ENCODE peak calls at places on chromosomes 13 and 19, in seven cellular contexts. F is cardiac muscle cell, B is K562, P is fibroblast of lung, Y is A549, T is HFFc6, Q is retinal pigment epithelial cell. S is an unnamed sample.

GRCh38 chr19:55319786-55320185 is 5.4 kb downstream of the TMEM150B start:
- DNase-seq in T (no peak), P (peak), Q (no peak), F (peak), B (peak), Y (no peak), S (peak)

GRCh38 chr13:27028683-27029480 is 142.7 kb downstream of the USP12 start:
- DNase-seq in T (no peak), B (no peak), Q (no peak), P (no peak), Y (no peak), F (no peak), S (no peak)

GRCh38 chr19:30153326-30154210 is 211.5 kb downstream of the URI1 start:
- DNase-seq in B (no peak), F (no peak), Q (no peak), P (no peak), T (no peak), Y (no peak), S (no peak)

GRCh38 chr13:113528798-113529180 is 38.3 kb upstream of the DCUN1D2 start:
- DNase-seq in Q (no peak), T (no peak), Y (no peak), F (peak), P (no peak), B (no peak), S (no peak)

GRCh38 chr13:112740502-112741131 is 50.8 kb downstream of the ATP11A start:
- DNase-seq in Y (no peak), T (peak), B (peak), Q (no peak), F (peak), P (peak), S (no peak)

GRCh38 chr13:36343766-36344165 is 2.4 kb downstream of the SPART start:
- DNase-seq in Q (no peak), F (no peak), T (no peak), Y (no peak), B (no peak), P (no peak), S (no peak)

GRCh38 chr19:5002143-5002542 is 33.2 kb downstream of the KDM4B start:
- DNase-seq in B (no peak), Q (no peak), F (no peak), P (peak), T (peak), Y (peak), S (no peak)

GRCh38 chr13:21526707-21527454 is 67.8 kb upstream of the ZDHHC20 start:
- DNase-seq in T (no peak), Y (no peak), F (no peak), B (no peak), Q (no peak), P (no peak), S (no peak)

GRCh38 chr19:54696117-54696548 is 28.1 kb upstream of the KIR3DL3 start:
- DNase-seq in T (no peak), Y (no peak), B (peak), P (no peak), Q (no peak), F (no peak), S (no peak)

GRCh38 chr13:110832531-110832930 is 82.3 kb downstream of the ANKRD10 start:
- DNase-seq in Q (no peak), T (no peak), B (no peak), P (no peak), F (no peak), Y (no peak), S (no peak)

GRCh38 chr13:78194904-78195639 is 276.4 kb upstream of the EDNRB start:
- DNase-seq in Y (no peak), Q (no peak), T (peak), B (no peak), P (peak), F (no peak), S (no peak)

GRCh38 chr19:17579523-17580244 is 24.2 kb downstream of the COLGALT1 start:
- DNase-seq in Q (no peak), Y (peak), P (peak), F (peak), B (peak), T (peak), S (no peak)

GRCh38 chr19:19460258-19460731 is 54.8 kb downstream of the GATAD2A start:
- DNase-seq in Q (no peak), F (no peak), P (no peak), B (no peak), Y (no peak), T (no peak), S (no peak)

GRCh38 chr19:22052644-22053013 is 345 bp downstream of the ZNF257 start:
- DNase-seq in P (no peak), Q (no peak), Y (no peak), F (no peak), B (no peak), T (no peak), S (no peak)

GRCh38 chr13:90801621-90802020 is 545.9 kb upstream of the MIR17HG start:
- DNase-seq in T (no peak), Q (no peak), F (no peak), Y (no peak), P (no peak), B (no peak), S (no peak)

GRCh38 chr19:10887616-10888367 is 16.4 kb downstream of the CARM1 start:
- DNase-seq in Y (no peak), P (no peak), T (no peak), Q (no peak), B (no peak), F (peak), S (no peak)

GRCh38 chr19:54420383-54421168 is 5.3 kb downstream of the TTYH1 start:
- DNase-seq in T (no peak), P (no peak), B (peak), Q (peak), F (no peak), Y (peak), S (no peak)

GRCh38 chr13:63094069-63094468 is 1678.4 kb upstream of the PCDH20 start:
- DNase-seq in Q (no peak), P (no peak), F (no peak), B (no peak), T (no peak), Y (no peak), S (no peak)

GRCh38 chr13:71979616-71980015 is 112.6 kb upstream of the DACH1 start:
- DNase-seq in F (peak), Q (no peak), Y (peak), B (no peak), T (no peak), P (peak), S (no peak)

GRCh38 chr13:40402931-40403412 is 263.5 kb downstream of the FOXO1 start:
- DNase-seq in B (no peak), T (peak), Y (peak), F (no peak), P (peak), Q (peak), S (no peak)

GRCh38 chr13:80133631-80134083 is 207.3 kb downstream of the SPRY2 start:
- DNase-seq in Y (no peak), Q (no peak), F (no peak), T (no peak), B (no peak), P (no peak), S (no peak)

GRCh38 chr19:5654931-5655330 is 25.4 kb downstream of the MICOS13 start:
- DNase-seq in Y (no peak), Q (no peak), F (no peak), T (no peak), P (no peak), B (no peak), S (no peak)

GRCh38 chr13:75222031-75222430 is 259.9 kb downstream of the TBC1D4 start:
- DNase-seq in T (no peak), B (no peak), P (peak), Q (peak), F (no peak), Y (no peak), S (no peak)

GRCh38 chr13:104837756-104838155 is 1697.7 kb downstream of the EFNB2 start:
- DNase-seq in Q (no peak), T (no peak), F (no peak), P (no peak), Y (no peak), B (no peak), S (no peak)

GRCh38 chr19:33063356-33064116 is 1.2 kb downstream of the RHPN2 start:
- DNase-seq in T (peak), P (peak), Q (no peak), Y (peak), F (peak), B (no peak), S (no peak)

GRCh38 chr13:58680115-58680514 is 1048.6 kb downstream of the PCDH17 start:
- DNase-seq in B (no peak), T (no peak), F (no peak), Q (no peak), Y (no peak), P (no peak), S (no peak)

GRCh38 chr13:22049384-22049783 is 378.5 kb downstream of the FGF9 start:
- DNase-seq in Q (no peak), Y (no peak), B (no peak), P (no peak), F (no peak), T (no peak), S (no peak)

GRCh38 chr13:76991796-76992547 is at the start of gene CLN5:
- DNase-seq in F (peak), Q (peak), Y (peak), B (peak), T (peak), P (peak), S (peak)

GRCh38 chr13:104847863-104848262 is 1687.6 kb downstream of the EFNB2 start:
- DNase-seq in F (peak), T (no peak), Q (peak), P (no peak), B (no peak), Y (no peak), S (no peak)

GRCh38 chr19:13861714-13862531 is 15.0 kb upstream of the NANOS3 start:
- DNase-seq in P (peak), T (peak), B (peak), F (peak), Y (peak), Q (peak), S (peak)

GRCh38 chr19:10961073-10961762 is 388 bp downstream of the SMARCA4 start:
- DNase-seq in T (no peak), Y (no peak), P (peak), F (peak), B (peak), Q (no peak), S (no peak)

GRCh38 chr19:55358943-55359908 is 3.8 kb downstream of the GARIN5B start:
- DNase-seq in B (no peak), P (no peak), Y (no peak), T (no peak), Q (no peak), F (no peak), S (no peak)

GRCh38 chr19:7513809-7514642 is 1.9 kb upstream of the ZNF358 start:
- DNase-seq in Y (no peak), F (no peak), B (no peak), T (no peak), Q (no peak), P (no peak), S (no peak)

GRCh38 chr19:41449079-41449864 is 6.3 kb downstream of the ERICH4 start:
- DNase-seq in Q (no peak), T (peak), Y (peak), P (peak), F (peak), B (peak), S (peak)

GRCh38 chr13:113034451-113035208 is 65.6 kb downstream of the MCF2L start:
- DNase-seq in P (peak), F (peak), Q (no peak), B (peak), Y (peak), T (peak), S (peak)

GRCh38 chr19:53511933-53512374 is 26.0 kb upstream of the ZNF331 start:
- DNase-seq in Y (peak), B (peak), P (peak), Q (no peak), T (peak), F (peak), S (peak)

GRCh38 chr13:113192902-113193301 is 15.6 kb downstream of the PCID2 start:
- DNase-seq in F (no peak), B (no peak), P (peak), T (peak), Y (no peak), Q (no peak), S (no peak)

GRCh38 chr19:5115351-5115750 is 146.4 kb downstream of the KDM4B start:
- DNase-seq in B (no peak), T (no peak), F (no peak), P (no peak), Q (no peak), Y (no peak), S (no peak)

GRCh38 chr13:97912139-97912535 is 41.3 kb upstream of the IPO5 start:
- DNase-seq in Y (no peak), P (no peak), B (no peak), F (no peak), Q (no peak), T (no peak), S (no peak)

GRCh38 chr13:97913206-97913605 is 40.3 kb upstream of the IPO5 start:
- DNase-seq in Q (no peak), Y (no peak), B (no peak), T (no peak), F (no peak), P (no peak), S (no peak)

GRCh38 chr13:97914537-97914936 is 38.9 kb upstream of the IPO5 start:
- DNase-seq in F (no peak), P (peak), T (no peak), Y (no peak), Q (no peak), B (no peak), S (no peak)

GRCh38 chr13:97911311-97912138 is 42.0 kb upstream of the IPO5 start:
- DNase-seq in F (no peak), B (peak), T (peak), Y (peak), Q (no peak), P (peak), S (no peak)
- TF ChIP-seq CTCF in F (peak), B (peak), T (peak), Y (peak), Q (peak), P (no peak), S (no peak)

GRCh38 chr13:49421391-49421790 is 22.5 kb downstream of the CAB39L start:
- DNase-seq in Y (peak), P (no peak), B (peak), T (no peak), F (peak), Q (no peak), S (no peak)
- TF ChIP-seq CTCF in Y (no peak), P (no peak), B (peak), T (peak), F (peak), Q (no peak), S (no peak)

GRCh38 chr13:44822291-44822690 is 167.0 kb downstream of the NUFIP1 start:
- DNase-seq in T (no peak), P (no peak), Y (no peak), Q (no peak), B (no peak), F (no peak), S (no peak)

GRCh38 chr13:44825951-44826350 is 163.3 kb downstream of the NUFIP1 start:
- DNase-seq in B (no peak), F (no peak), T (no peak), P (no peak), Y (no peak), Q (no peak), S (no peak)

DNA sequence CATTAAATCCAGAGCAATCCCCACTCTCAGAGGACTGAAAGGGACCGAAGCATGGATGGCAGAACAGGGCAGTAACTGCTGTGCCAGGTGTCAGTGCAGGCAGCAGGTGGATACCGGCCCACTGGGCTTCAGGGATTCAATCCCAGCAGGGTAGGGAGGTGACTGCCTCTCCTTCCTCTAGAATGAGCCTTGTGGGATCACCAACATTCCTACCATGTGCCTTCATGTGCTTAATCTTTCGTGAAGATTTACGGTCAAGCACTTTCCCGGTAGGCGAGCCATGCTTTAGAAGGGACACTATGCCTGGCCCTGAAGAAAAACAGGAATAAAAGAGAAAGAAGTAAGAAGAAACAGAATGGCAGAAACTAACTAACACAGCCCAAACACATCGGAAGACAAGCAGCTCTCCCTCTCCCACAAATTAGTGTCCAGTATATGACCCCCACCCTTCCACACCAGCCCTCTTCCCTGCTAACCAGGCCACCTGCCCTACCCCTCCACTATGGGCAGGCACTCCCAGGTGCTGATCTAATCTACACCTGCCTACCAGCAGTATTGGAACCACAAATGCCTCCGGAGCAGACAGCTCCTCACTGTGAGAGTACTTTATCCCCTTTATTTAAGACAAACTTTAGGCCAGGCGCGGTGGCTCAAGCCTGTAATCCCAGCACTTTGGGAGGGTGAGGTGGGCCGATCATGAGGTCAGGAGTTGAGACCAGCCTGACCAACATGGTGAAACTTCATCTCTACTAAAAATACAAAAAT is 162.5 kb downstream of the NUFIP1 start:
- DNase-seq in B (no peak), Q (no peak), Y (no peak), P (no peak), F (no peak), T (no peak), S (no peak)
- TF ChIP-seq CTCF in B (no peak), Q (no peak), Y (no peak), P (no peak), F (no peak), T (no peak), S (no peak)

GRCh38 chr13:87677043-87677333 is 5.8 kb downstream of the SLITRK5 start:
- DNase-seq in Q (no peak), T (no peak), F (no peak), P (no peak), Y (no peak), B (no peak), S (no peak)

GRCh38 chr13:87677334-87678234 is 6.4 kb downstream of the SLITRK5 start:
- DNase-seq in B (no peak), Q (no peak), Y (no peak), P (no peak), F (peak), T (no peak), S (no peak)

GRCh38 chr13:87676254-87677042 is 5.3 kb downstream of the SLITRK5 start:
- DNase-seq in Q (no peak), B (no peak), P (no peak), F (no peak), Y (no peak), T (no peak), S (no peak)

GRCh38 chr13:87674143-87674772 is 3.1 kb downstream of the SLITRK5 start:
- DNase-seq in Q (no peak), T (no peak), B (no peak), F (peak), Y (no peak), P (no peak), S (no peak)

DNA sequence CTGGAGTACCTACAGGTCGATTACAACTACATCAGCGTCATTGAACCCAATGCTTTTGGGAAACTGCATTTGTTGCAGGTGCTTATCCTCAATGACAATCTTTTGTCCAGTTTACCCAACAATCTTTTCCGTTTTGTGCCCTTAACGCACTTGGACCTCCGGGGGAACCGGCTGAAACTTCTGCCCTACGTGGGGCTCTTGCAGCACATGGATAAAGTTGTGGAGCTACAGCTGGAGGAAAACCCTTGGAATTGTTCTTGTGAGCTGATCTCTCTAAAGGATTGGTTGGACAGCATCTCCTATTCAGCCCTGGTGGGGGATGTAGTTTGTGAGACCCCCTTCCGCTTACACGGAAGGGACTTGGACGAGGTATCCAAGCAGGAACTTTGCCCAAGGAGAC is 4.7 kb downstream of the SLITRK5 start:
- DNase-seq in T (no peak), F (no peak), Y (no peak), P (no peak), B (no peak), Q (no peak), S (no peak)
- TF ChIP-seq CTCF in T (no peak), F (no peak), Y (no peak), P (no peak), B (no peak), Q (no peak), S (no peak)

GRCh38 chr19:48436586-48436985 is 9.2 kb upstream of the GRWD1 start:
- DNase-seq in B (peak), Q (no peak), P (no peak), F (no peak), T (no peak), Y (no peak), S (no peak)

GRCh38 chr19:48433337-48433736 is 12.4 kb upstream of the GRWD1 start:
- DNase-seq in F (no peak), B (no peak), Y (no peak), T (no peak), Q (no peak), P (no peak), S (no peak)
- TF ChIP-seq CTCF in F (no peak), B (no peak), Y (no peak), T (no peak), Q (no peak), P (no peak), S (no peak)

S was measured in mesothelial cell of epicardium.